ENCODE peak calls at places on chromosomes 7 and 10, in seven cellular contexts. P, G, C, Y, Q, R and O are unnamed samples.
A peak's percentile ranks its signal among the peaks of the same experiment; 100 is the strongest.

GRCh38 chr7:134320201-134320600 is 3.5 kb upstream of the SLC35B4 start:
- DNase-seq in P (no peak), G (no peak), C (peak; percentile 16), Y (no peak), Q (peak; percentile 26), R (no peak), O (no peak)

GRCh38 chr7:20894806-20895205 is 108.1 kb upstream of the SP8 start:
- DNase-seq in P (no peak), G (no peak), C (no peak), Y (no peak), Q (no peak), R (no peak), O (peak; percentile 48)

GRCh38 chr7:84277628-84278224 is 83.1 kb upstream of the SEMA3A start:
- DNase-seq in P (no peak), G (no peak), C (no peak), Y (no peak), Q (no peak), R (no peak), O (no peak)

GRCh38 chr7:16347461-16348192 is 73.7 kb downstream of the CRPPA start:
- DNase-seq in P (no peak), G (no peak), C (peak; percentile 49), Y (no peak), Q (peak; percentile 30), R (peak; percentile 10), O (peak; percentile 75)

GRCh38 chr7:128104109-128104742 is 73.0 kb upstream of the LRRC4 start:
- DNase-seq in P (no peak), G (peak; percentile 84), C (peak; percentile 73), Y (no peak), Q (no peak), R (peak; percentile 45), O (no peak)

GRCh38 chr7:90401989-90402388 is 1.3 kb upstream of the CLDN12 start:
- DNase-seq in P (no peak), G (no peak), C (no peak), Y (no peak), Q (peak; percentile 82), R (peak; percentile 32), O (no peak)

GRCh38 chr10:20984632-20985031 is 87.5 kb upstream of the NEBL start:
- DNase-seq in P (no peak), G (no peak), C (no peak), Y (no peak), Q (no peak), R (no peak), O (no peak)

GRCh38 chr7:73706122-73707044 is 13.1 kb downstream of the STX1A start:
- DNase-seq in P (no peak), G (peak; percentile 22), C (peak; percentile 74), Y (no peak), Q (no peak), R (no peak), O (peak; percentile 10)

GRCh38 chr7:24668922-24669635 is 88.2 kb downstream of the GSDME start:
- DNase-seq in P (no peak), G (no peak), C (peak; percentile 45), Y (no peak), Q (peak; percentile 68), R (peak; percentile 16), O (peak; percentile 22)

GRCh38 chr10:100315603-100316002 is 14.4 kb downstream of the PKD2L1 start:
- DNase-seq in P (no peak), G (no peak), C (no peak), Y (no peak), Q (no peak), R (no peak), O (no peak)

GRCh38 chr10:76303682-76304316 is 872.4 kb downstream of the LRMDA start:
- DNase-seq in P (peak; percentile 67), G (no peak), C (peak; percentile 88), Y (peak; percentile 77), Q (peak; percentile 74), R (peak; percentile 83), O (peak; percentile 89)

GRCh38 chr10:114337510-114338462 is 66.5 kb downstream of the AFAP1L2 start:
- DNase-seq in P (no peak), G (no peak), C (no peak), Y (no peak), Q (no peak), R (no peak), O (no peak)

GRCh38 chr10:22315455-22316285 is 518 bp upstream of the COMMD3 start:
- DNase-seq in P (peak; percentile 39), G (no peak), C (no peak), Y (no peak), Q (no peak), R (no peak), O (no peak)

GRCh38 chr10:28871677-28872076 is 194.4 kb downstream of the BAMBI start:
- DNase-seq in P (no peak), G (no peak), C (no peak), Y (no peak), Q (no peak), R (no peak), O (no peak)

GRCh38 chr10:90319188-90319914 is 538.5 kb downstream of the HTR7 start:
- DNase-seq in P (peak; percentile 25), G (no peak), C (peak; percentile 97), Y (no peak), Q (peak; percentile 89), R (peak; percentile 87), O (peak; percentile 87)

GRCh38 chr10:30247704-30248103 is 101.4 kb downstream of the MTPAP start:
- DNase-seq in P (no peak), G (peak; percentile 18), C (no peak), Y (no peak), Q (no peak), R (no peak), O (no peak)

GRCh38 chr7:87426160-87426559 is 49.3 kb downstream of the ABCB4 start:
- DNase-seq in P (no peak), G (no peak), C (no peak), Y (no peak), Q (no peak), R (no peak), O (no peak)

GRCh38 chr7:157877298-157877840 is 540.6 kb downstream of the DNAJB6 start:
- DNase-seq in P (no peak), G (no peak), C (no peak), Y (no peak), Q (no peak), R (no peak), O (no peak)

GRCh38 chr10:69045441-69046300 is 42.2 kb upstream of the SRGN start:
- DNase-seq in P (no peak), G (peak; percentile 98), C (peak; percentile 81), Y (no peak), Q (no peak), R (peak; percentile 84), O (peak; percentile 79)

GRCh38 chr10:93873427-93874115 is 20.2 kb upstream of the SLC35G1 start:
- DNase-seq in P (no peak), G (no peak), C (peak; percentile 69), Y (no peak), Q (peak; percentile 24), R (peak; percentile 59), O (peak; percentile 75)

GRCh38 chr7:66739953-66740301 is 606 bp upstream of the RABGEF1 start:
- DNase-seq in P (no peak), G (no peak), C (no peak), Y (no peak), Q (no peak), R (peak; percentile 9), O (no peak)

GRCh38 chr10:77478248-77478963 is 159.2 kb downstream of the KCNMA1 start:
- DNase-seq in P (no peak), G (no peak), C (peak; percentile 79), Y (no peak), Q (peak; percentile 85), R (peak; percentile 37), O (peak; percentile 87)

GRCh38 chr10:124656113-124656490 is 88.1 kb downstream of the FAM53B start:
- DNase-seq in P (no peak), G (no peak), C (no peak), Y (no peak), Q (no peak), R (no peak), O (no peak)

GRCh38 chr7:36999851-37000480 is 275.7 kb upstream of the AOAH start:
- DNase-seq in P (no peak), G (no peak), C (no peak), Y (no peak), Q (no peak), R (no peak), O (no peak)

GRCh38 chr10:131860806-131861440 is 39.9 kb upstream of the PPP2R2D start:
- DNase-seq in P (no peak), G (no peak), C (no peak), Y (peak; percentile 46), Q (no peak), R (no peak), O (no peak)